ENCODE peak calls at places on chromosomes 5 and 9, in four cellular contexts. One of them, this sample, is unnamed.

GRCh38 chr9:74645007-74645639 is 148.0 kb downstream of the RORB start:
- DNase-seq in thyroid gland: no peak
- DNase-seq in IMR-90: no peak
- DNase-seq in K562: peak
- DNase-seq in this sample: no peak

GRCh38 chr5:120368923-120369715 is 95.0 kb upstream of the PRR16 start:
- DNase-seq in thyroid gland: peak
- DNase-seq in IMR-90: no peak
- DNase-seq in K562: no peak
- DNase-seq in this sample: no peak

GRCh38 chr5:174182111-174182510 is 136.6 kb downstream of the NSG2 start:
- DNase-seq in IMR-90: no peak
- DNase-seq in thyroid gland: no peak
- DNase-seq in K562: no peak
- DNase-seq in this sample: peak

GRCh38 chr9:36286388-36286787 is 28.1 kb upstream of the GNE start:
- DNase-seq in IMR-90: no peak
- DNase-seq in thyroid gland: no peak
- DNase-seq in K562: no peak
- DNase-seq in this sample: no peak

GRCh38 chr9:109986423-109987055 is 206.5 kb downstream of the PALM2AKAP2 start:
- DNase-seq in thyroid gland: no peak
- DNase-seq in IMR-90: peak
- DNase-seq in K562: no peak
- DNase-seq in this sample: no peak

GRCh38 chr5:168085321-168086040 is 206.0 kb upstream of the WWC1 start:
- DNase-seq in thyroid gland: no peak
- DNase-seq in K562: no peak
- DNase-seq in IMR-90: no peak
- DNase-seq in this sample: no peak

GRCh38 chr5:124740991-124741583 is 5.4 kb downstream of the ZNF608 start:
- DNase-seq in thyroid gland: no peak
- DNase-seq in IMR-90: no peak
- DNase-seq in K562: no peak
- DNase-seq in this sample: no peak

GRCh38 chr5:151924564-151925395 is at the start of gene GLRA1:
- DNase-seq in K562: peak
- DNase-seq in thyroid gland: peak
- DNase-seq in IMR-90: peak
- DNase-seq in this sample: no peak

GRCh38 chr9:137127301-137128157 is 11.4 kb upstream of the GRIN1 start:
- DNase-seq in K562: peak
- DNase-seq in thyroid gland: no peak
- DNase-seq in IMR-90: no peak
- DNase-seq in this sample: no peak

GRCh38 chr9:111944467-111944866 is 47.9 kb downstream of the UGCG start:
- DNase-seq in thyroid gland: no peak
- DNase-seq in K562: no peak
- DNase-seq in IMR-90: peak
- DNase-seq in this sample: no peak

GRCh38 chr9:120965344-120966004 is 38.9 kb upstream of the TRAF1 start:
- DNase-seq in K562: no peak
- DNase-seq in IMR-90: no peak
- DNase-seq in thyroid gland: peak
- DNase-seq in this sample: no peak

GRCh38 chr5:92421937-92422336 is 1038.8 kb upstream of the ARRDC3 start:
- DNase-seq in IMR-90: no peak
- DNase-seq in thyroid gland: no peak
- DNase-seq in K562: no peak
- DNase-seq in this sample: no peak

GRCh38 chr5:2173067-2173466 is 290.3 kb upstream of the IRX4 start:
- DNase-seq in K562: no peak
- DNase-seq in IMR-90: no peak
- DNase-seq in thyroid gland: no peak
- DNase-seq in this sample: no peak

GRCh38 chr5:31476607-31477200 is 55.2 kb downstream of the DROSHA start:
- DNase-seq in IMR-90: no peak
- DNase-seq in K562: no peak
- DNase-seq in thyroid gland: no peak
- DNase-seq in this sample: no peak

GRCh38 chr5:64312496-64312895 is 146.9 kb downstream of the RNF180 start:
- DNase-seq in IMR-90: no peak
- DNase-seq in thyroid gland: no peak
- DNase-seq in K562: no peak
- DNase-seq in this sample: no peak

GRCh38 chr9:89178162-89179120 is at the start of gene SHC3:
- DNase-seq in K562: no peak
- DNase-seq in thyroid gland: peak
- DNase-seq in IMR-90: peak
- DNase-seq in this sample: no peak

GRCh38 chr9:79447308-79447605 is 124.5 kb upstream of the TLE4 start:
- DNase-seq in thyroid gland: no peak
- DNase-seq in IMR-90: no peak
- DNase-seq in K562: no peak
- DNase-seq in this sample: no peak

GRCh38 chr9:136854842-136855460 is 2.8 kb downstream of the MAMDC4 start:
- DNase-seq in K562: no peak
- DNase-seq in IMR-90: no peak
- DNase-seq in thyroid gland: no peak
- DNase-seq in this sample: peak

GRCh38 chr9:73239868-73240267 is 88.2 kb downstream of the ANXA1 start:
- DNase-seq in K562: no peak
- DNase-seq in thyroid gland: no peak
- DNase-seq in IMR-90: no peak
- DNase-seq in this sample: no peak

GRCh38 chr5:36305571-36306326 is 4.0 kb upstream of the RANBP3L start:
- DNase-seq in IMR-90: peak
- DNase-seq in K562: no peak
- DNase-seq in thyroid gland: peak
- DNase-seq in this sample: no peak

GRCh38 chr9:31608413-31608812 is 776.0 kb upstream of the ACO1 start:
- DNase-seq in K562: no peak
- DNase-seq in thyroid gland: no peak
- DNase-seq in IMR-90: no peak
- DNase-seq in this sample: no peak

GRCh38 chr5:78137290-78137689 is 157.2 kb downstream of the AP3B1 start:
- DNase-seq in K562: no peak
- DNase-seq in IMR-90: no peak
- DNase-seq in thyroid gland: no peak
- DNase-seq in this sample: no peak

GRCh38 chr5:143241892-143242291 is 161.6 kb downstream of the NR3C1 start:
- DNase-seq in thyroid gland: no peak
- DNase-seq in IMR-90: peak
- DNase-seq in K562: no peak
- DNase-seq in this sample: no peak

GRCh38 chr5:156920042-156920860 is 42.8 kb downstream of the TIMD4 start:
- DNase-seq in K562: no peak
- DNase-seq in thyroid gland: peak
- DNase-seq in IMR-90: no peak
- DNase-seq in this sample: no peak

GRCh38 chr9:22050924-22051323 is 41.8 kb upstream of the CDKN2B start:
- DNase-seq in IMR-90: no peak
- DNase-seq in thyroid gland: no peak
- DNase-seq in K562: no peak
- DNase-seq in this sample: no peak

GRCh38 chr5:122200456-122200855 is 71.1 kb downstream of the ZNF474 start:
- DNase-seq in K562: no peak
- DNase-seq in IMR-90: no peak
- DNase-seq in thyroid gland: no peak
- DNase-seq in this sample: no peak

GRCh38 chr5:140349244-140349643 is 2.8 kb upstream of the HBEGF start:
- DNase-seq in thyroid gland: no peak
- DNase-seq in K562: no peak
- DNase-seq in IMR-90: peak
- DNase-seq in this sample: no peak

GRCh38 chr9:35731415-35732184 is 395 bp downstream of the TLN1 start:
- DNase-seq in K562: peak
- DNase-seq in IMR-90: no peak
- DNase-seq in thyroid gland: no peak
- DNase-seq in this sample: peak

GRCh38 chr5:104179057-104179456 is 616.5 kb upstream of the NUDT12 start:
- DNase-seq in IMR-90: peak
- DNase-seq in K562: peak
- DNase-seq in thyroid gland: peak
- DNase-seq in this sample: no peak

GRCh38 chr5:119355244-119355635 is 579 bp upstream of the TNFAIP8 start:
- DNase-seq in thyroid gland: peak
- DNase-seq in IMR-90: no peak
- DNase-seq in K562: no peak
- DNase-seq in this sample: no peak

GRCh38 chr5:71873202-71873601 is 154.1 kb downstream of the CARTPT start:
- DNase-seq in IMR-90: no peak
- DNase-seq in thyroid gland: no peak
- DNase-seq in K562: no peak
- DNase-seq in this sample: no peak

GRCh38 chr9:85451680-85452079 is 290.1 kb downstream of the AGTPBP1 start:
- DNase-seq in K562: no peak
- DNase-seq in IMR-90: no peak
- DNase-seq in thyroid gland: no peak
- DNase-seq in this sample: no peak

GRCh38 chr5:76838481-76839261 is 11.1 kb upstream of the S100Z start:
- DNase-seq in thyroid gland: no peak
- DNase-seq in K562: no peak
- DNase-seq in IMR-90: peak
- DNase-seq in this sample: no peak

GRCh38 chr5:155661859-155662258 is 648.3 kb downstream of the KIF4B start:
- DNase-seq in K562: no peak
- DNase-seq in IMR-90: no peak
- DNase-seq in thyroid gland: no peak
- DNase-seq in this sample: no peak

GRCh38 chr9:4421847-4422246 is 68.4 kb upstream of the SLC1A1 start:
- DNase-seq in K562: no peak
- DNase-seq in thyroid gland: no peak
- DNase-seq in IMR-90: no peak
- DNase-seq in this sample: no peak

GRCh38 chr9:2623046-2623865 is 1.7 kb downstream of the VLDLR start:
- DNase-seq in thyroid gland: peak
- DNase-seq in K562: no peak
- DNase-seq in IMR-90: peak
- DNase-seq in this sample: peak
- TF ChIP-seq POLR2A in thyroid gland: peak
- TF ChIP-seq POLR2A in K562: no peak
- TF ChIP-seq POLR2A in IMR-90: no peak
- TF ChIP-seq POLR2A in this sample: no peak

GRCh38 chr5:145854651-145855258 is 18.1 kb downstream of the GRXCR2 start:
- DNase-seq in IMR-90: peak
- DNase-seq in K562: peak
- DNase-seq in thyroid gland: no peak
- DNase-seq in this sample: no peak
- TF ChIP-seq POLR2A in IMR-90: no peak
- TF ChIP-seq POLR2A in K562: peak
- TF ChIP-seq POLR2A in thyroid gland: no peak
- TF ChIP-seq POLR2A in this sample: no peak

GRCh38 chr5:103086547-103086946 is 33.4 kb downstream of the GIN1 start:
- DNase-seq in thyroid gland: no peak
- DNase-seq in IMR-90: no peak
- DNase-seq in K562: no peak
- DNase-seq in this sample: no peak
- TF ChIP-seq POLR2A in thyroid gland: no peak
- TF ChIP-seq POLR2A in IMR-90: no peak
- TF ChIP-seq POLR2A in K562: no peak
- TF ChIP-seq POLR2A in this sample: no peak

GRCh38 chr5:95728494-95729114 is 2.5 kb upstream of the RHOBTB3 start:
- DNase-seq in IMR-90: no peak
- DNase-seq in thyroid gland: no peak
- DNase-seq in K562: no peak
- DNase-seq in this sample: no peak
- TF ChIP-seq POLR2A in IMR-90: no peak
- TF ChIP-seq POLR2A in thyroid gland: no peak
- TF ChIP-seq POLR2A in K562: no peak
- TF ChIP-seq POLR2A in this sample: no peak

GRCh38 chr9:81686614-81687520 is 2.5 kb downstream of the TLE1 start:
- DNase-seq in thyroid gland: peak
- DNase-seq in K562: no peak
- DNase-seq in IMR-90: peak
- DNase-seq in this sample: peak
- TF ChIP-seq POLR2A in thyroid gland: peak
- TF ChIP-seq POLR2A in K562: no peak
- TF ChIP-seq POLR2A in IMR-90: peak
- TF ChIP-seq POLR2A in this sample: no peak

GRCh38 chr5:138468133-138468965 is 3.1 kb downstream of the EGR1 start:
- DNase-seq in thyroid gland: no peak
- DNase-seq in IMR-90: peak
- DNase-seq in K562: no peak
- DNase-seq in this sample: no peak

GRCh38 chr5:138470322-138471285 is 5.3 kb downstream of the EGR1 start:
- DNase-seq in thyroid gland: peak
- DNase-seq in IMR-90: no peak
- DNase-seq in K562: no peak
- DNase-seq in this sample: no peak

GRCh38 chr5:138468966-138469539 is 3.8 kb downstream of the EGR1 start:
- DNase-seq in IMR-90: peak
- DNase-seq in thyroid gland: no peak
- DNase-seq in K562: no peak
- DNase-seq in this sample: no peak

GRCh38 chr5:138467711-138468132 is 2.4 kb downstream of the EGR1 start:
- DNase-seq in K562: no peak
- DNase-seq in IMR-90: no peak
- DNase-seq in thyroid gland: no peak
- DNase-seq in this sample: no peak

DNA sequence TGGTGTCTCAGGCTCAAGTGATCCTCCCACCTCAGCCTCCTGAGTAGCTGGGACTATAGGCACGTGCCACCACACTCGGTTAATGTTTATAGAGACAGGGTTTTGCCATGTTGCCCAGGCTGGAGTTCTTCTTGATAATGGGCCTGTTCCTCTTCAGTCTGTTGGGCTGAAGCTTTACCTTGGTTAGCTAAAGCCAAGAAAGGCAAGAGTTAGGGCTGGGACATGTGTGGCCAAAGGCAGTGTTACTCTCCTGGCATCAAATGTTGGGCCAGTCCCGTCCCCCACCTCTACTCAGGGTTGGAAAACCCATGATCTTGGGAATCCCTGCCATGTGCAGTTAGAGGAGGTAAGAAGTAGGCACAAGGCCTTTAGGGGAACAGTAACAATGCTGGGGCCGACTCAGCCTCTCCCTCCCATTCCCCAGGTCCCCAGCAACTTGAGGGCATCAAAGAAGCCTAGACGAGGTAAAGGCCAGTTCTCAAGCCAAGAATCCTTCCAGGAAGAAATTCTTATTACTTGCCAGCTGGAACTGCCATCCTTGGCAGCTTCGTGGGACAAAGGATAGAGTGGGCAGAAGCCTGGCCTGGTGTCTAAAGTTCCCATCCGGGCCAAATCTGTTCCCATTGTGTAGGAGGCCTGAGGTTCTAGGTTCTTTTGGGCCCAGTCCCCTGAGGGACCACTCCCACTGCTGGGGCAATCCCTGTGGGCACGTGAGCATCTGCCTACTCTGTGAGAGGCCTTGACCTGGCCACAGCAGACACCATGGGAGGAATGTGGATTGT is 4.5 kb downstream of the EGR1 start:
- DNase-seq in thyroid gland: peak
- DNase-seq in K562: no peak
- DNase-seq in IMR-90: peak
- DNase-seq in this sample: no peak
- TF ChIP-seq POLR2A in thyroid gland: no peak
- TF ChIP-seq POLR2A in K562: peak
- TF ChIP-seq POLR2A in IMR-90: no peak
- TF ChIP-seq POLR2A in this sample: no peak

GRCh38 chr5:160311491-160312138 is 749 bp downstream of the CCNJL start:
- DNase-seq in thyroid gland: peak
- DNase-seq in IMR-90: no peak
- DNase-seq in K562: no peak
- DNase-seq in this sample: no peak
- TF ChIP-seq POLR2A in thyroid gland: no peak
- TF ChIP-seq POLR2A in IMR-90: no peak
- TF ChIP-seq POLR2A in K562: no peak
- TF ChIP-seq POLR2A in this sample: no peak